ENCODE peak calls at places on chromosomes 6 and 20, in six cellular contexts. K, J, D, L, U and I are unnamed samples.

GRCh38 chr20:53547664-53548239 is 45.9 kb downstream of the ZNF217 start:
- DNase-seq in L (peak; percentile 17), J (peak; percentile 21), D (peak; percentile 38), K (peak; percentile 84), U (peak; percentile 56), I (peak; percentile 37)

GRCh38 chr20:39446397-39446796 is 484.3 kb downstream of the DHX35 start:
- DNase-seq in L (no peak), K (no peak), D (no peak), J (peak; percentile 19), U (no peak), I (no peak)

GRCh38 chr6:52403627-52404026 is 16.5 kb upstream of the EFHC1 start:
- DNase-seq in D (no peak), L (no peak), J (no peak), K (no peak), U (no peak), I (no peak)

GRCh38 chr20:47857994-47858557 is 72.8 kb upstream of the SULF2 start:
- DNase-seq in K (no peak), U (no peak), L (no peak), D (no peak), J (no peak), I (no peak)

GRCh38 chr6:30060634-30060981 is 457 bp upstream of the POLR1H start:
- DNase-seq in U (no peak), D (peak; percentile 56), L (no peak), J (no peak), K (no peak), I (no peak)

GRCh38 chr6:26351544-26351953 is 13.4 kb upstream of the BTN3A2 start:
- DNase-seq in K (peak; percentile 95), J (no peak), L (no peak), U (no peak), D (peak; percentile 52), I (no peak)

GRCh38 chr20:43658068-43658722 is 8.7 kb upstream of the MYBL2 start:
- DNase-seq in J (no peak), D (no peak), L (no peak), K (peak; percentile 79), U (no peak), I (no peak)

GRCh38 chr6:55175078-55175777 is 913 bp downstream of the HCRTR2 start:
- DNase-seq in J (no peak), U (peak; percentile 45), L (no peak), D (no peak), K (no peak), I (no peak)

GRCh38 chr6:111113731-111114438 is 26.6 kb downstream of the SLC16A10 start:
- DNase-seq in D (no peak), K (no peak), J (no peak), U (no peak), L (no peak), I (no peak)

GRCh38 chr20:46823271-46823747 is 71.3 kb upstream of the EYA2 start:
- DNase-seq in D (no peak), K (no peak), L (no peak), J (no peak), U (no peak), I (no peak)

GRCh38 chr6:37840143-37840939 is 20.8 kb downstream of the ZFAND3 start:
- DNase-seq in K (no peak), L (no peak), J (no peak), U (no peak), D (no peak), I (no peak)

GRCh38 chr6:37847704-37848103 is 28.2 kb downstream of the ZFAND3 start:
- DNase-seq in K (no peak), L (no peak), D (no peak), U (no peak), J (no peak), I (no peak)

GRCh38 chr6:37840940-37841300 is 21.4 kb downstream of the ZFAND3 start:
- DNase-seq in L (no peak), D (no peak), U (no peak), J (no peak), K (no peak), I (no peak)

GRCh38 chr6:37845930-37846329 is 26.4 kb downstream of the ZFAND3 start:
- DNase-seq in D (no peak), J (no peak), U (no peak), L (no peak), K (no peak), I (no peak)

GRCh38 chr6:37845026-37845911 is 25.7 kb downstream of the ZFAND3 start:
- DNase-seq in K (no peak), L (no peak), D (no peak), U (no peak), J (no peak), I (no peak)
- TF ChIP-seq POLR2AphosphoS5 in K (no peak), L (no peak), D (no peak), U (no peak), J (no peak), I (no peak)

GRCh38 chr6:35727935-35728662 is 8.7 kb upstream of the ARMC12 start:
- DNase-seq in U (peak; percentile 70), K (peak; percentile 76), D (peak; percentile 93), L (peak; percentile 84), J (no peak), I (peak; percentile 84)
- TF ChIP-seq POLR2A in U (peak; percentile 41), K (no peak), D (peak; percentile 78), L (no peak), J (peak; percentile 72), I (no peak)

GRCh38 chr20:9981834-9982233 is 53.0 kb upstream of the ANKEF1 start:
- DNase-seq in D (no peak), U (no peak), L (no peak), J (no peak), K (no peak), I (no peak)
- TF ChIP-seq TAF1 in D (no peak), U (no peak), L (no peak), J (no peak), K (no peak), I (no peak)

DNA sequence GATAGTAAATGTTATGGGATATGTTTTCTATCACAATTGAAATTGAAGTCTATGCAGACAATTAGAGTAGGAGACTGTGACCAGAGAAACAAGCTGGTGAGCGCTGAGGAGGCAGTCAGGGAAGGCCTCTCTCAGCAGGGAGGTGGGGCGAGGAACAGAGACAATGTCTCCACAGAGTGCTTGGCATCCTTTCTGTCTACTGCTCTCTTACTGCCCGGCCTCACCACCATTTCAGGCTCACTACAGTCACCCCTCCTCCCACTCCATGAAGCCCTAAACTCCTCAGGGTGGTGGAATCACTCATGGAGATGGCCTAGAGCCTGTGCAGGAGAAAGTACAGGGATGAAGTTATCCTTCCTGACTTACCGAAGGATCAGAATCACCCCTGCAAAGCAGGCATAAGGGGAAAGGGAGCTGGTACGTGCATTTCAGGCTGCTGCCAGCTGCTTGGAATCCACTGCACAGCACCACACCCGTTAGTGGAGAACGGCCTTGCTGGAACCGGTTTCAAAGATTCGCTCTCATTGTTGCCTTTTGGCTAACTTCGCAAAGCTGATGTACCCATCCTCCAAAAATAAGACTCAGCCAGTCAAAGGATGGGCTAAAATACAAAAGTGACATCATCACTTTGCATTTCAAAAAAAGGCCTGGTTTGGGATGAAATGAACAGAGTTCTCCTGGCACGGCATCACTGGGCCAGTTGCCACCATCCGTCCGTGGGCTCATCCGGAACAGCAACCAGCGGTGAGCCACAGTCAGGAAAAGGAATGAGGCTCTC is 67.3 kb downstream of the SLC22A23 start:
- DNase-seq in J (no peak), L (no peak), D (no peak), U (no peak), K (no peak), I (no peak)
- TF ChIP-seq POLR2AphosphoS5 in J (no peak), L (no peak), D (no peak), U (no peak), K (no peak), I (no peak)

GRCh38 chr20:45500022-45500421 is 15.4 kb downstream of the SPINT3 start:
- DNase-seq in D (no peak), K (peak; percentile 27), L (no peak), U (no peak), J (no peak), I (no peak)
- TF ChIP-seq POLR2A in D (no peak), K (no peak), L (no peak), U (no peak), J (no peak), I (no peak)

DNA sequence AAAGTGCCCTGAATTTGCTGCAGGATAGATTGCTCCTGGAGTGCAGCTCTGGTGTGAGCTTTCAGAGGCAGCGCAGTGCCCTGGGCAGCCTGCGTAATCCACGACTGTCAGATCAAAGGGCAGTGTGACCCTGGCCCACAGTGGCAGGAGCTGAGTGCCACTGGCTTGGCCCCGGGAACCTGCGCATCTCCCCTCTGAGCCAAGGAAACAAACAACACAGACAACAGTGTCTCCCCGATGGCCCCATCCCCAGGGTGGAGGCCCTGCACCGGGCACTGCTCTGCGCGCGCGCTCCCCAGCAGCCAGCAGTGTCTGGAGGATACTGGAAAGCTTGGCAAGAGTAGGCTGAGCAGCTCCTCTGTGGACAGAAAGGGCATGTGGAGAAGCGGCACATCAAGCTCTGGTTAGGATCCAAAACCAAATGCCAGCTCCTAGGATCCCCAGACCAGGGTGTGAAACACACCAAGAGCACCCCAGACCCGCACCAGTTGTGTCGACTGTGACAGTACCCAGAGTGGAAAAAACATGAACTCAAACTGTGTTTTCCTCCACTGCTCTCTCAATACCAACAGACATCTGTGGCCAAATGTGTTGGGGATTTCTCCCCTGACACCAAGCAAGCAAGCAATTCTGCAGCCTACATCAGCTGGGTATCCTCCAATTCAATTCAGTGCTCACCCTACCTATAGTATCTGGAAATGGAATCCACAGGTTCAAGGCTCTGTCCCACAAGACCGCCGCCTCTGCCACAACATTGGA is 26.7 kb downstream of the RBCK1 start:
- DNase-seq in U (no peak), J (no peak), K (no peak), D (no peak), L (no peak), I (no peak)
- TF ChIP-seq TAF1 in U (no peak), J (no peak), K (no peak), D (no peak), L (no peak), I (no peak)

GRCh38 chr20:57505991-57506390 is 18.9 kb downstream of the CTCFL start:
- DNase-seq in J (no peak), K (no peak), U (no peak), D (no peak), L (no peak), I (no peak)
- TF ChIP-seq POLR2AphosphoS5 in J (no peak), K (no peak), U (no peak), D (no peak), L (no peak), I (no peak)

GRCh38 chr6:125853168-125853567 is 62.4 kb downstream of the NCOA7 start:
- DNase-seq in U (no peak), K (no peak), J (no peak), D (no peak), L (no peak), I (no peak)
- TF ChIP-seq POLR2A in U (no peak), K (no peak), J (no peak), D (no peak), L (no peak), I (no peak)